ENCODE peak calls at places on chromosomes 16 and 17, in six cellular contexts. G, K, H, F, P and W are unnamed samples.

GRCh38 chr17:2237521-2237921 is 66.1 kb downstream of the SMG6 start:
- DNase-seq in G (no peak), K (no peak), H (no peak), F (no peak), P (no peak), W (no peak)

GRCh38 chr17:63477471-63478440 is 895 bp downstream of the ACE start:
- DNase-seq in G (no peak), K (no peak), H (no peak), F (no peak), P (no peak), W (no peak)

GRCh38 chr16:85870159-85870558 is 28.8 kb upstream of the IRF8 start:
- DNase-seq in G (no peak), K (no peak), H (no peak), F (no peak), P (no peak), W (no peak)

GRCh38 chr16:13307861-13308260 is 406.5 kb downstream of the SHISA9 start:
- DNase-seq in G (no peak), K (no peak), H (no peak), F (no peak), P (no peak), W (no peak)

GRCh38 chr17:77579717-77580116 is 378.8 kb upstream of the TNRC6C start:
- DNase-seq in G (no peak), K (no peak), H (no peak), F (no peak), P (no peak), W (no peak)

GRCh38 chr16:20822451-20823128 is 16.3 kb downstream of the REXO5 start:
- DNase-seq in G (no peak), K (no peak), H (no peak), F (no peak), P (no peak), W (no peak)

GRCh38 chr16:81201267-81201666 is 37.2 kb upstream of the BCO1 start:
- DNase-seq in G (no peak), K (no peak), H (no peak), F (no peak), P (no peak), W (peak; percentile 10)

GRCh38 chr16:1125471-1125870 is 27.4 kb upstream of the CACNA1H start:
- DNase-seq in G (no peak), K (no peak), H (no peak), F (peak; percentile 67), P (no peak), W (peak; percentile 74)

GRCh38 chr17:18143044-18143936 is 34.7 kb downstream of the MYO15A start:
- DNase-seq in G (peak; percentile 40), K (no peak), H (peak; percentile 58), F (peak; percentile 45), P (peak; percentile 38), W (peak; percentile 16)

DNA sequence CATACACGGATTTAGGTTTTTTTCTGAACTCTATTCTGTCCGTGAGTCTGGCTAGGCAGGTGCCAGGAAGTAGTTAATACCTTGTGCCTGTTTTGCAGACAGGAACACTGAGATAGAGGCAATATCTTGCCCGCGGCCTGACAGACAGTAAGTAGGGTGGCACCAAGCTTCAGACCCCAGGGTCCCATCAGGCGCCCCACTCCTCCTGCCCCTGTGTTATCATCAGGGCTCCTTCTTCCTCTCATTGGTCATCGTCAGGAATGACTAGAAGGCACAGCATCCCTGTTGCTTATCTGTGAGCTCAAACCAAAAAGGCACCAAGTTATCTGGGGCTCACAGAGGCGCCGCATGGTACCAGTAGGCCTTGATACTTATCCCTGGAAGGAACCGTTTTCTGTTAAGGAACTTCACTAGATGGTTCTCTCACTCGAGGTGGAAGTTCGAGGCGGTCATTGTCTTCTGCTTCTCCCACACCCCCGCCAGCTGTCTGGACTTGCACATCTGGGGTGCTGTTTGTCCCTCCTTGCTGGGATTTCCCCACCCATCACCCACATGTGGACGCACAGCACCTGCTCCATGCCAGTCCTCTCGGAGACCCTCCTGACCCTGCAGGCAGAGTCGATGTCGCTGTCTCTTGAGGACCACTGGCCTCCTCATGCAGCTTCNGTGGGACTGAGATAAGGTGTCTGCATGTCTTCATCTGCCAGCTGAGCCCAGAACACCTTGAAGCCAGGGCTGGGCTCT is 52.0 kb downstream of the METRNL start:
- DNase-seq in G (no peak), K (no peak), H (no peak), F (peak; percentile 53), P (no peak), W (no peak)
- TF ChIP-seq BHLHE40 in G (no peak), K (no peak), H (no peak), F (no peak), P (no peak), W (no peak)

DNA sequence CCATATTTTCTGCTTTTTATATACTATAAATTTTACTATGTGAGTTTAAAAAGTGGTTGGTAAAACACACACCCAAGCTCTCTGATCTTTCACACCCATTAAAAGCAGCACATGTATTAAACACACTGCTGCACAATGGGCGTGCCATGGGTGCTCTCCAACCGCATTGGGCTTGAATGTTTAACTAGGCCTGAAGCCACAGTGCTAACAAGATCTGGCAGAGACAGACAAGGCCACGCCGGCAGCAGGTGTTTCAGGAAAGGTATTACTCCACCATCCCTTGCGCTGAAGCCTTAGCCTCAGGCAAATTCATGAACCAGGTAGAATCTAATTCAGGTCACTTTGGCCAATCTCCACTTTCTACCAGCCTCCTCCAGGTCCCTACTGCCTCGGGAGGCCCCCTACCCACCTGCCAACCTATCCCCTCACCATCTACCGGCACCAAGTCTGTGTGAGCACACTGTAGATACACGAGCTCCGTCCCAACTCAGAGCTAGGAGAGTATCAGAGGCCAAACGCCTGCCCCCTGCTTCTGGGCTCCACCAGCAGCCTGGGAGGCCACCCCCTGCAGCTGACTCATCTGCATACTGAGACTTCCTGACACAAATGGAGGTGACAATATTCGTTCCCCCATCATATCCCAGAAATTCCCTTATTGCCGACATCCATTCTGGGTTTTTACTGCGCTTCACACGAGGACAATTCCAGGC is 95.0 kb downstream of the ADCY9 start:
- DNase-seq in G (no peak), K (no peak), H (no peak), F (no peak), P (peak; percentile 79), W (no peak)
- TF ChIP-seq BHLHE40 in G (no peak), K (no peak), H (no peak), F (no peak), P (no peak), W (no peak)

DNA sequence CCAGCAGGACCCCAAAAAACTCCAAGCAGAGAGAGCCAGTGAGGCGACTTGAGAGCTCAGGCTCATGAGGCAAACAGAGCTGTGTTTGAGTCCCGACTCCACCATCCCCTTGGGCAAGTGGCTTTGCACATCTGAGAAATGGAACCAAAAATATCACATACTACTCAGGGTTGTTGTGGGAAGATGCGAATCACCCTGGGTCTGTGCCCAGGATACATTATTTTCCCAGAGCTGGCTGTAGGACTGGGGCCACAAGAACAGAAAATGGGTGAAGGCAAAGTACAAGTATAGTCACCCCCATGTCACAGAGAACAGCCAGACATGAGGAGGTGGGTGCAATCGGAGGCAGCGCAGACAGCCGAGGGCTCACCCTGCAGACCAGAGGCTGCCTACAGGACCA is 127.3 kb downstream of the GAS7 start:
- DNase-seq in G (no peak), K (no peak), H (no peak), F (no peak), P (no peak), W (no peak)
- TF ChIP-seq BHLHE40 in G (no peak), K (no peak), H (no peak), F (no peak), P (no peak), W (no peak)

DNA sequence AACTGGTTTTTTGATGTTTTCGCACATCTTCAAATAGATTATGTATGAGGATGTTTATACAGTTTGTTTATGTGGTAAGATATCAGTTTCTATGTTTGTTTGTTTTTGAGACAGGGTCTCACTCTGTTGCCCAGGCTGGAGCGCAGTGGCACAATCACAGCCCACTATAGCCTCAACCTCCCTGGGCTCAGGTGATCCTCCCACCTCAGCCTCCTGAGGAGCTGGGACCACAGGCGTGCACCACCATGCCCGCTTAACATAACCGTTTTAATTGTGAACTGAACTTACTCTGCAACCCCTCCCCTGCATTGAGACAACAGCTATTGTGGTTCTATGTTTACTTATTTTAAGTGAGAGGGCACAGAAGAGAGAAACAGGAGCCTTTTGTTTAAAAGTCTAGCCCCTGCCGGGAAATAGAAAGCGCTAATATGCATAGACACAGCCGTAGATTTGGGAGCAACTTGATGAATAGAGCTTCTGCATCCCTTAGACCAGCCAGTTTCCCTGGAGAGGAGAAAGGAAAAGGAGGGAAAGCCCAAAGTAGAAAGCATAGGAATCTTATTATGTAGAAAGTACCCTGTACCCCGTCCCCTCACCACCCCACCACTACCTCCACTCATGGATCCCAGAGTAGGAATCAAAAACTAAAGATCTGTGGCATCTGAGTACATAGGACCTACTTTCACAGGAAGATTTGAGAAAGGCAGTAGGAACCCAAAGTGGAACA is 19.6 kb upstream of the APPBP2 start:
- DNase-seq in G (no peak), K (no peak), H (no peak), F (no peak), P (no peak), W (no peak)
- TF ChIP-seq BHLHE40 in G (no peak), K (no peak), H (no peak), F (no peak), P (no peak), W (no peak)

DNA sequence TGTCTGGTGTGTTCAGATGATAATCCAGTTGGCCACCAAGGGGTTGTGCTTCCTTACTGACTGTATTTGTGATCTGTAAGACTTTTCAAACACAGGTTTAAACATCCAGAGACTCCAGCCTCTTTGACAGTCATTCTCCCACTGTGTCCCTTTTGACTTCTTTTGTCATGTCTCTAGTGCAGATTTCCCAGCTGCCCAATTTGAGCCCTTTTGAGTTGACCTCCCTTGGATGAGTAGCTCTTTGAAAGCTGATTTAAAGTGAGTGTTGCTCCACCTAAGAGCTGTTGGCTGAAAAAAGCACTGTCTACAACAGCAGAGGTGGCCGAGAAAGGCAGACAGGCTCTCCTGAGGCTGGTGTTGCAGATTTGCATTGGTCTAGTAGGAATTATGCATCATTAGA is 188.4 kb upstream of the TBX2 start:
- DNase-seq in G (no peak), K (no peak), H (no peak), F (no peak), P (no peak), W (no peak)
- TF ChIP-seq BHLHE40 in G (no peak), K (no peak), H (no peak), F (no peak), P (no peak), W (no peak)

GRCh38 chr17:8503807-8504206 is 68.1 kb downstream of the NDEL1 start:
- DNase-seq in G (no peak), K (no peak), H (no peak), F (no peak), P (no peak), W (no peak)
- TF ChIP-seq BHLHE40 in G (no peak), K (no peak), H (no peak), F (no peak), P (no peak), W (no peak)

GRCh38 chr17:43536236-43537088 is 9.7 kb downstream of the ETV4 start:
- DNase-seq in G (no peak), K (no peak), H (no peak), F (peak; percentile 32), P (no peak), W (peak; percentile 71)
- TF ChIP-seq BHLHE40 in G (no peak), K (no peak), H (no peak), F (no peak), P (no peak), W (no peak)